ENCODE peak calls at places on chromosomes 2 and 18, in five cellular contexts. O is mesendoderm; W is mucosa of descending colon; P is astrocyte of the spinal cord; C is effector memory CD4-positive, alpha-beta T cell. X is an unnamed sample.

GRCh38 chr2:30862054-30862651 is 54.9 kb upstream of the CAPN13 start:
- DNase-seq in W (no peak), O (peak), C (no peak), P (peak), X (peak)

GRCh38 chr2:240836781-240837467 is 16.9 kb upstream of the KIF1A start:
- DNase-seq in P (peak), C (no peak), W (no peak), O (no peak), X (no peak)

GRCh38 chr2:214471990-214472389 is 61.1 kb downstream of the VWC2L start:
- DNase-seq in C (no peak), P (peak), O (no peak), W (no peak), X (no peak)

GRCh38 chr2:29480423-29480822 is 365.2 kb downstream of the CLIP4 start:
- DNase-seq in P (no peak), C (no peak), O (no peak), W (no peak), X (no peak)

GRCh38 chr18:6820314-6820713 is 90.8 kb downstream of the ARHGAP28 start:
- DNase-seq in C (no peak), P (no peak), O (no peak), W (no peak), X (no peak)

GRCh38 chr2:203790134-203790533 is 77.4 kb upstream of the CTLA4 start:
- DNase-seq in W (no peak), C (no peak), O (no peak), P (peak), X (no peak)

GRCh38 chr2:70978388-70979357 is at the start of gene ANKRD53:
- DNase-seq in O (peak), P (peak), W (peak), C (no peak), X (peak)

GRCh38 chr2:11753886-11754704 is 7.7 kb downstream of the LPIN1 start:
- DNase-seq in C (peak), P (peak), W (no peak), O (peak), X (no peak)

GRCh38 chr2:156343096-156343939 is 10.8 kb upstream of the NR4A2 start:
- DNase-seq in W (no peak), C (no peak), P (no peak), O (no peak), X (no peak)
- H3K4me3 ChIP-seq in W (peak), C (peak), P (peak), O (no peak), X (peak)

GRCh38 chr18:32346667-32347066 is 124.0 kb downstream of the GAREM1 start:
- DNase-seq in C (no peak), O (peak), P (peak), W (no peak), X (peak)

GRCh38 chr18:32353257-32353656 is 117.4 kb downstream of the GAREM1 start:
- DNase-seq in O (no peak), W (no peak), C (no peak), P (no peak), X (no peak)

GRCh38 chr18:32351014-32351413 is 119.7 kb downstream of the GAREM1 start:
- DNase-seq in C (no peak), O (no peak), W (no peak), P (no peak), X (no peak)

GRCh38 chr18:32349728-32350395 is 120.8 kb downstream of the GAREM1 start:
- DNase-seq in C (no peak), W (no peak), P (peak), O (peak), X (no peak)
- H3K4me3 ChIP-seq in C (no peak), W (no peak), P (peak), O (no peak), X (no peak)

GRCh38 chr18:48741866-48742265 is 203.0 kb downstream of the CTIF start:
- DNase-seq in C (no peak), O (no peak), W (no peak), P (no peak), X (no peak)

GRCh38 chr18:48742304-48742703 is 203.5 kb downstream of the CTIF start:
- DNase-seq in W (no peak), C (no peak), O (no peak), P (no peak), X (no peak)

GRCh38 chr18:48740846-48741485 is 202.1 kb downstream of the CTIF start:
- DNase-seq in W (no peak), P (no peak), O (no peak), C (no peak), X (no peak)

GRCh38 chr18:48745293-48745692 is 205.5 kb downstream of the SMAD7 start:
- DNase-seq in P (no peak), C (no peak), O (no peak), W (no peak), X (no peak)

DNA sequence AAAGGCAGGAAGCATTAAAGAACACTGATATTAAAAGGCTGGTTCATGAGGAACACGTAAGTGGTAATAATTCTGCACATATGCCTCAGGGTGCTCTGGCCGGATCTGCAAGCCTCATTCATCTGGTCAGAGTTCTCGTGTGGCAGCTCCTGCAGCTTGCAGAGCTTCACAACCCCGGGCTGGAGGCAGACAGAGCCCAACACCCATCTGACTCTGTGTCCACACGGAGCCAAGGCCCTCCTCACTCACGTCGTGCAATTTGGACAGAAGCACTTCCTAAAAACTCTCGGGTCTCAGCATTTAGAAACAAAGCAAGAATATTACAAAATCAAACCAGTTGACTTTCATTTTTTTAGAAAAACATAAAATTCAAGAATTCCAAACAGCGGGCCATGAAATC is 204.2 kb downstream of the CTIF start:
- DNase-seq in O (no peak), C (no peak), W (no peak), P (peak), X (no peak)
- H3K4me3 ChIP-seq in O (no peak), C (no peak), W (no peak), P (no peak), X (no peak)

GRCh38 chr2:170711774-170712652 is 3.1 kb upstream of the SP5 start:
- DNase-seq in O (peak), P (no peak), W (peak), C (no peak), X (peak)
- H3K4me3 ChIP-seq in O (no peak), P (no peak), W (no peak), C (no peak), X (peak)

GRCh38 chr2:196924051-196924450 is 2.5 kb downstream of the PGAP1 start:
- DNase-seq in W (no peak), O (no peak), P (no peak), C (no peak), X (no peak)
- H3K4me3 ChIP-seq in W (no peak), O (no peak), P (no peak), C (no peak), X (no peak)

DNA sequence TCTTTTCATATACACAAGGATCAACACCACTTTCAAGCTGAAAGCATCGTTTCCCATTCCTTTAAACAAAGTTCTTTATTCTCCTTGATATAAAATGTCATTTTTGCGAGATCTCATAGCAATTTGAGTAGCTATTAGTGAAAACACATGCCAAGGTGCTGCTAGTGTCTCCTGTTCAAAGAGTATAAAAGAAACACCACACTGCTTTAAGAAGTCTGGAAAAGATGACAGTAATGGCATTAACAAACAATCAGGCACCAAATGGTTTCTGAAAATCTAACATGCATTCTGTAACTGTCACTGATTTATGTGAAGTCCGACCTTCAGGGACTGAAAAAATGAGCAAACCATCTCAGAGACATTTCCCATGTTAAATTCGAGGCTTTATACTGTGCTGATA is 2.4 kb downstream of the CCBE1 start:
- DNase-seq in O (no peak), P (no peak), C (no peak), W (no peak), X (no peak)
- H3K4me3 ChIP-seq in O (no peak), P (no peak), C (no peak), W (no peak), X (no peak)

GRCh38 chr18:73340135-73340934 is 472.5 kb upstream of the NETO1 start:
- DNase-seq in P (peak), C (no peak), O (no peak), W (no peak), X (no peak)
- H3K4me3 ChIP-seq in P (no peak), C (no peak), O (no peak), W (no peak), X (no peak)